ENCODE peak calls at places on chromosomes 7 and 10, in five cellular contexts. P is AG10803, O is PC-9, A is MM.1S, D is fibroblast of mammary gland. C is an unnamed sample.

GRCh38 chr7:84452618-84453017 is 258.0 kb upstream of the SEMA3A start:
- DNase-seq in O (no peak), P (no peak), A (no peak), D (no peak), C (no peak)

GRCh38 chr7:116633131-116633988 is 38.6 kb upstream of the MET start:
- DNase-seq in P (peak; percentile 60), O (no peak), A (no peak), D (peak; percentile 60), C (peak; percentile 16)

GRCh38 chr10:89699581-89700064 is 1.8 kb upstream of the KIF20B start:
- DNase-seq in P (peak; percentile 34), O (no peak), A (no peak), D (peak; percentile 53), C (no peak)

GRCh38 chr10:59173414-59173813 is 3.0 kb upstream of the PHYHIPL start:
- DNase-seq in O (no peak), P (no peak), D (no peak), A (no peak), C (no peak)

GRCh38 chr10:113139695-113140094 is 189.6 kb downstream of the TCF7L2 start:
- DNase-seq in D (peak; percentile 37), O (no peak), P (peak; percentile 46), A (no peak), C (no peak)

GRCh38 chr7:139087212-139087611 is 22.3 kb downstream of the ZC3HAV1 start:
- DNase-seq in D (no peak), P (no peak), O (no peak), A (no peak), C (no peak)

GRCh38 chr7:105268511-105269392 is 120.0 kb downstream of the SRPK2 start:
- DNase-seq in P (peak; percentile 66), O (no peak), D (peak; percentile 72), A (peak; percentile 61), C (peak; percentile 51)

GRCh38 chr10:114458955-114459354 is 54.7 kb upstream of the AFAP1L2 start:
- DNase-seq in A (peak; percentile 30), O (no peak), D (peak; percentile 47), P (peak; percentile 17), C (peak; percentile 48)

GRCh38 chr10:78419481-78420265 is 386.0 kb downstream of the RPS24 start:
- DNase-seq in A (no peak), O (no peak), P (no peak), D (no peak), C (no peak)

GRCh38 chr7:10128748-10129147 is 844.9 kb upstream of the PHF14 start:
- DNase-seq in P (no peak), O (no peak), D (no peak), A (peak; percentile 25), C (no peak)

GRCh38 chr10:88791924-88792323 is 10.6 kb upstream of the LIPM start:
- DNase-seq in O (no peak), A (peak; percentile 52), P (peak; percentile 13), D (peak; percentile 22), C (peak; percentile 27)

GRCh38 chr10:108434818-108435217 is 1270.3 kb upstream of the SORCS1 start:
- DNase-seq in P (no peak), O (no peak), D (no peak), A (no peak), C (no peak)

GRCh38 chr10:22899307-22899706 is 28.5 kb upstream of the ARMC3 start:
- DNase-seq in O (no peak), P (no peak), A (no peak), D (no peak), C (no peak)

DNA sequence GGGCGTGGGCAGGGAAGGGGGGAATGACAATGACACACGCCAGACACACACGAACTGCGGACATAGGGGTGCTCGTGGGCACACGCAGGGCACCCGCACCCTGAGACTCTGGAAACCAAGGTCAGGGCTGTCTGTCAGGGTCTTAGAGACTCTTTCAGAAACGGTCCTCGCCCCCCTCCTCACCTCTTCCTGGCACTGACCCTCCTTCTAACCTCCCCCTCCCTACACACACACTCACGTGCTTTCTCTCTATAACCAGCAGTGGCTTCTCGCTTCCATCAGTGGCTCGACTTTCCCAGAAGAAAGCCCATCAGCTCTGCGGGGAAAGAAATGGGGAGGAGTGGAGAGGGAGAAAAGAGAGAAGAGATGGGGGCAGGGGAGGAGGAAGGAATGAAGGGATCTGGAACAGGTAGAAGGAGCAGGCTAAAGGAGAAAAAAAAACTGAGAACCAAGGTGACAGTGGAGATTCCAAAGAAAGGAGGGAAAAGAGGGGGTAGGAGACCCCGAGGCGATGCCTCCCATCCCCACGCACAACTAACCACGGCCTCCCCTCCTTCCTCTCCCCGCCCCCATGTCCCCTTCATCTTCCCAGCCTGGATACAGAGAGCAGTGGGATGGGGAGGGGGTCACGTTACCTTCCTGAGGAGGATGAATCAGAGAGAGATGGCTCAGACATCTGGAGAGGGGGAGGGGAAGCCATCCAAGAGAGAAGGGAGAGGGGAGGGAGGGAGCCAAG is 1.7 kb upstream of the VGF start:
- DNase-seq in O (no peak), P (no peak), A (no peak), D (peak; percentile 53), C (no peak)
- TF ChIP-seq CTCF in O (no peak), P (no peak), A (no peak), D (no peak), C (no peak)

GRCh38 chr7:142632291-142633134 is 116.8 kb upstream of the PRSS1 start:
- DNase-seq in P (peak; percentile 49), O (peak; percentile 72), D (peak; percentile 71), A (peak; percentile 88), C (peak; percentile 79)
- TF ChIP-seq CTCF in P (peak; percentile 76), O (peak; percentile 93), D (peak; percentile 69), A (peak; percentile 89), C (peak; percentile 79)

GRCh38 chr10:19411119-19411518 is 362.5 kb downstream of the MALRD1 start:
- DNase-seq in D (no peak), P (no peak), O (no peak), A (no peak), C (no peak)

GRCh38 chr10:19417740-19418139 is 369.1 kb downstream of the MALRD1 start:
- DNase-seq in A (no peak), D (no peak), P (no peak), O (no peak), C (no peak)

GRCh38 chr10:19416164-19416563 is 367.6 kb downstream of the MALRD1 start:
- DNase-seq in P (no peak), A (no peak), D (no peak), O (no peak), C (no peak)

GRCh38 chr10:19408924-19409323 is 360.3 kb downstream of the MALRD1 start:
- DNase-seq in A (no peak), D (no peak), P (no peak), O (no peak), C (no peak)

GRCh38 chr10:19412531-19412930 is 363.9 kb downstream of the MALRD1 start:
- DNase-seq in A (peak; percentile 48), O (no peak), D (peak; percentile 49), P (peak; percentile 11), C (no peak)
- TF ChIP-seq CTCF in A (peak; percentile 51), O (no peak), D (peak; percentile 48), P (peak; percentile 49), C (peak; percentile 28)

GRCh38 chr10:92575961-92576360 is 2.1 kb upstream of the IDE start:
- DNase-seq in P (peak; percentile 69), O (no peak), D (peak; percentile 57), A (no peak), C (no peak)
- TF ChIP-seq CTCF in P (no peak), O (no peak), D (no peak), A (no peak), C (no peak)

GRCh38 chr10:97230146-97230545 is 44.4 kb upstream of the SLIT1 start:
- DNase-seq in O (no peak), P (peak; percentile 10), D (peak; percentile 60), A (no peak), C (no peak)
- TF ChIP-seq CTCF in O (no peak), P (no peak), D (no peak), A (no peak), C (no peak)

GRCh38 chr10:69500864-69501468 is 49.7 kb downstream of the TSPAN15 start:
- DNase-seq in P (no peak), A (no peak), O (no peak), D (no peak), C (no peak)
- TF ChIP-seq CTCF in P (no peak), A (no peak), O (no peak), D (no peak), C (no peak)

DNA sequence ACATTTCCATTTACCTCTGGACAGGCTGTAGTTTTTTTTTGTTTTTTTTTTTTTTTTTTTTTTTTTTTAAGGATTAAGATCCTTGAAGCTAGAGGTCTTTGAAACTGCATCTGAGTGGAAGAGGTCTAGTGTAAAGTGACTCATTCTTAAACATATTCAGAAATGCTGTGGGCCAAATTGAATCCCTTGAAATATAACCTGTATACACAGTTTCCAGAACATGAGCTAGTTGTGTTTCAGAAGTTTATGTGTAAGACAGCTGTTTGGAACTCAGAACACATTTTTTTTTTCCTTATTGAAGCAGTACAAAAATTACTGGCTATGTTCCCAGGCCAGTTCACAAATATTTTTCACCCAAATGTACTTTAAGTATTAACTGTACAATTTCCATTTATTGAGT is 67.9 kb downstream of the PPP1R9A start:
- DNase-seq in O (no peak), D (peak; percentile 70), P (peak; percentile 41), A (no peak), C (no peak)
- TF ChIP-seq CTCF in O (no peak), D (no peak), P (no peak), A (no peak), C (no peak)

GRCh38 chr10:101388671-101389276 is 34.8 kb downstream of the BTRC start:
- DNase-seq in P (no peak), O (no peak), A (no peak), D (peak; percentile 22), C (no peak)

GRCh38 chr10:101393378-101393777 is 39.4 kb downstream of the BTRC start:
- DNase-seq in D (no peak), A (no peak), O (no peak), P (no peak), C (no peak)

GRCh38 chr10:101397140-101397539 is 43.2 kb downstream of the BTRC start:
- DNase-seq in O (no peak), A (peak; percentile 23), P (peak; percentile 62), D (peak; percentile 49), C (no peak)

GRCh38 chr10:101389986-101390531 is 36.1 kb downstream of the BTRC start:
- DNase-seq in O (no peak), A (no peak), D (no peak), P (no peak), C (no peak)

GRCh38 chr10:101394522-101395133 is 40.7 kb downstream of the BTRC start:
- DNase-seq in D (no peak), P (no peak), O (no peak), A (no peak), C (no peak)
- TF ChIP-seq CTCF in D (no peak), P (no peak), O (no peak), A (no peak), C (no peak)